ENCODE peak calls at places on chromosomes 5 and 9, in four cellular contexts. S is H54, C is K562, P is A549. T is an unnamed sample.

GRCh38 chr5:50969207-50970145 is 303.0 kb downstream of the PARP8 start:
- DNase-seq in P (no peak), S (no peak), C (no peak), T (no peak)

GRCh38 chr9:530681-531080 is 310.8 kb upstream of the DMRT1 start:
- DNase-seq in C (no peak), S (no peak), P (no peak), T (no peak)

GRCh38 chr5:132475939-132476852 is 14.4 kb downstream of the IRF1 start:
- DNase-seq in C (no peak), P (no peak), S (no peak), T (no peak)

GRCh38 chr9:136939431-136939995 is 5.0 kb downstream of the FBXW5 start:
- DNase-seq in C (no peak), P (no peak), S (no peak), T (no peak)

GRCh38 chr5:160230686-160231527 is 1.6 kb downstream of the FABP6 start:
- DNase-seq in C (no peak), S (peak), P (no peak), T (no peak)

GRCh38 chr9:76658510-76659231 is 105.6 kb upstream of the PCA3 start:
- DNase-seq in P (peak), C (peak), S (no peak), T (peak)

GRCh38 chr5:133142782-133143181 is 91.0 kb downstream of the HSPA4 start:
- DNase-seq in S (no peak), P (no peak), C (no peak), T (no peak)

GRCh38 chr5:122126711-122127385 is 2.5 kb upstream of the ZNF474 start:
- DNase-seq in P (no peak), S (no peak), C (peak), T (no peak)

GRCh38 chr5:169767938-169768337 is 130.9 kb downstream of the DOCK2 start:
- DNase-seq in S (no peak), C (peak), P (no peak), T (peak)

GRCh38 chr9:114003756-114004155 is 74.3 kb downstream of the AMBP start:
- DNase-seq in S (no peak), C (no peak), P (no peak), T (no peak)

GRCh38 chr5:144139586-144139985 is 30.9 kb downstream of the YIPF5 start:
- DNase-seq in P (no peak), C (no peak), S (no peak), T (no peak)

GRCh38 chr5:32283539-32284377 is 29.0 kb downstream of the MTMR12 start:
- DNase-seq in C (no peak), S (peak), P (no peak), T (peak)

GRCh38 chr5:61805101-61805500 is 473.0 kb downstream of the ZSWIM6 start:
- DNase-seq in S (peak), P (peak), C (no peak), T (no peak)

DNA sequence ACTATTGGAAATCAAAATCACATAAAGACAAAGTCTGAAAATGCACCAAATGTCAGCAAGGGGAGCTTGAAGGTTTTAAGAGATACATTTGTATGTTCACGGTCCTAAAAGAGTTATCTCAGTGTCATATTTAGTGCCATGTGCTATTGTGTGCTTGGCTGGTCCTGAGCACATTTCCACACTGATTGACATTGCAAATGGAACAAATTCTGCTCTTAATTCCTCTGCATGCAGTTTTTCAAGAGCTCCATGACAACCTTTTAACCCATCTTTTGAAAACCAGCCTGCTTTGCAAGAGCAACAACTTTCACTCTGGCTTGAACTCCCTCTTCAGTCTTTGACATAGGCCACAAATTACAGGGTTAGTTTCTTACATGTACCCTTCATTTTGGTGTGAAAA is 175.4 kb upstream of the ACTBL2 start:
- DNase-seq in P (no peak), S (no peak), C (no peak), T (no peak)
- TF ChIP-seq POLR2A in P (no peak), S (no peak), C (no peak), T (no peak)

GRCh38 chr9:77811832-77812231 is 163.7 kb upstream of the GNA14 start:
- DNase-seq in P (no peak), C (no peak), S (no peak), T (no peak)
- TF ChIP-seq POLR2A in P (no peak), C (no peak), S (no peak), T (no peak)

DNA sequence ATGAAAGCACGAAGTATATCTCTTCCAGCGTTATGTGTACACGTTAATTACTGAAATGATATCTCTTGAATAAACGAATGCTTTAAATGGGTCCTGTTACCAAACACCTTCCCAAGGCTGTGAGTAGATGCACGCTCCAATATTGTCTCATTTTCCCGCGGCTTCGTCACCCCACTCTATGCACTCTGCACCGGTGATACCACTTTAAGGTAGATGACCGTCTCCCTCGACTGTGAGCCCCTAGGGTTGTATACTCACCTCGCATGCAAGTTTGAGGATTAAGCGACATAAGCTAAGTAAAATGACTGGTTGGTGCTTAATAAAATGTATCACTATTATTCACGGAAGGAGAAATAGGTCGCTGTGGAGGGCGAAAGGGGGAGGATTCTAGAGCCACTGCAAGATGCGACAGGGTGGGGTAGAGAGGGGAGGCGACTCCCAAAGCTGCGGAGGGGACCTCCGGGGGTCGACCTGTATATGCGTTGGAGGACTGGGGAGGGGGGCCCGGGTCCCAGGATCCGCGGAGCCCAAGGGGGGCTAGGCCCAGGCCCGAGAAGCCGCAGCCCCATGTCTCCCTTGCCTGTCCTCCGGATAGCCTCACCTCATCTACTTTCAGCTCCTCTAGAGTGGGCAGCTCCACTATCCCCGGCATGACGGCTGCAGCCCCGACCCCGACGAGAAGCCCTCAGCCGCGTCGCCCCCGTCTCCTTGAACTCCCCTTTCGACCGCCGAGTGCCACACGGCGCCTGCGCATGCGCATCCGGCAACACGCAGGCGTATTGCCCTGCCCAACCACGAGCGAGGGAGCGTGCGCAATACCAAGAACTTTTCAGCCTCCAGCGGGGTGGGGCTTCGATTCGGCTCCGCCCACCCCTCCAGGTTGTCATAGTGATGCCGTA is at the start of the genes MORN5 and NDUFA8:
- DNase-seq in P (peak), C (peak), S (peak), T (peak)
- TF ChIP-seq POLR2A in P (peak), C (peak), S (peak), T (peak)

GRCh38 chr5:112976432-112977309 is at the start of gene DCP2:
- DNase-seq in P (peak), C (peak), S (peak), T (peak)
- TF ChIP-seq POLR2A in P (peak), C (peak), S (peak), T (peak)

GRCh38 chr5:79617539-79617938 is 5.3 kb downstream of the TENT2 start:
- DNase-seq in P (no peak), C (no peak), S (no peak), T (peak)
- TF ChIP-seq POLR2A in P (no peak), C (no peak), S (no peak), T (no peak)

DNA sequence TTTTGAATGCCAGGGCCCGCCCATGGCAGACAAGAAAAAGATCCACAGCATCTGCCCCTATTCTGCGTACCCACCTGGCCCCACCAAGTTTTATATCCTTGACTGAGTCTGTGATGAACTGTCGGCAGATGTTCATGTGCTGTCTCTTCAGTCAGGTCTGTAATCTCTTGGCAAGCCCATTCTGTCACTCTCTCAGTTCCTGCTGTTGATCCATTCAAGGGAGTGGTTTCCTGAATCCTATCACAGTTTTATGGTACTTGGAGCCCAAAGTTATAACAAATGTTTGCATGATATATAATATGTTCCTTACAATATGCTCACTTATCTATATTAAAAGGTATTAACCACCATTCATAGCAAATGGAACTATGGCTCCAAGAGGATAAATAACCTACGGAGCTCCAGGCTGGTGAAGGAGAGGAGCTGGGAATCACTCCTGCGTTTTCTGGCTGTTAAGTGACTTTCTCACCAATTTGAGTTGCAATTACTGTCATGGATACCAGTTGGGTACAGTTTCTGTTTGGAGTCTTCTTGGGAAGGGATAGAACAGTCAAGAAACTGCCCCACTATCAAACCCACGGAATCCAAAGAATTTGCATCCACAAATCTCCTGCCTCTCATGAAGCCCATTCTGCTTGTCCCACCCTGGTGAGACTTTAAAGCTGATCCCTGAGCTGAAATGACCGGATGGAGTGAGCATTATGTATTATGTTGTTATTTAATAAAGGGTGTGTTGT is 103.4 kb upstream of the SPRY4 start:
- DNase-seq in C (no peak), P (no peak), S (no peak), T (no peak)
- TF ChIP-seq POLR2A in C (no peak), P (no peak), S (no peak), T (no peak)

DNA sequence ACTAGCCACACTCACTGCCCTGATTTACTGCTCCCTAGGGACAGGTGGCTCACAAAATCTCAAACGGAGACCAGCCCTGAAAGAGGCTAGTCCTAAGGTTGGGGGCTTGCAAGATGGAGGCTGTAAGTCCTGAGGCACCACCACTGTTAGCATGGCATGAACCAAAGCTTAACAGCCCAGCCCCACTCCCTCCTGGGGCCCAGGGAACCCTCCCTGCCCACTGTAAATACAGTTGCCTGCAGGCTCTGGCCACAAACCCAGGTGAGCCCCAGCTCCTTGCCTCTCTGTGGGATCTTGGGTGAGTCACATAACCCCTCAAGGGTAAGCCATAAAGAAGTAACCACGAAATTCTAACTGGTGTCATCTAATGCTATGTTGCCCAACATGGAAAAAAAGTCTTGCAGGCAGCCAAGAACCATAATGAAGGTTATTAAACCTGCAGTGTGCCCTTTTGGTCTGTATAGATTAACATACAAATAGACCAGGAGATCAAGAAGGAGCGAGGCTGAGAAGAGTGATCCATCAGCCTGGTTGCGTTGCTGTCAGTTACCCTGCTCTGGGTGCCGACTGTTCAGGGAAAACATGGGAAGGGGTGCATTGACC is 1.7 kb upstream of the POMT1 start:
- DNase-seq in S (no peak), P (no peak), C (peak), T (no peak)
- TF ChIP-seq POLR2A in S (no peak), P (no peak), C (no peak), T (no peak)

GRCh38 chr5:142199388-142199787 is 90.8 kb downstream of the NDFIP1 start:
- DNase-seq in S (no peak), P (no peak), C (no peak), T (no peak)

GRCh38 chr5:142200387-142200786 is 91.8 kb downstream of the NDFIP1 start:
- DNase-seq in P (no peak), C (no peak), S (no peak), T (no peak)

GRCh38 chr5:142204219-142204618 is 95.6 kb downstream of the NDFIP1 start:
- DNase-seq in S (no peak), P (no peak), C (no peak), T (no peak)

GRCh38 chr5:142201471-142201887 is 92.9 kb downstream of the NDFIP1 start:
- DNase-seq in S (peak), C (no peak), P (no peak), T (no peak)

DNA sequence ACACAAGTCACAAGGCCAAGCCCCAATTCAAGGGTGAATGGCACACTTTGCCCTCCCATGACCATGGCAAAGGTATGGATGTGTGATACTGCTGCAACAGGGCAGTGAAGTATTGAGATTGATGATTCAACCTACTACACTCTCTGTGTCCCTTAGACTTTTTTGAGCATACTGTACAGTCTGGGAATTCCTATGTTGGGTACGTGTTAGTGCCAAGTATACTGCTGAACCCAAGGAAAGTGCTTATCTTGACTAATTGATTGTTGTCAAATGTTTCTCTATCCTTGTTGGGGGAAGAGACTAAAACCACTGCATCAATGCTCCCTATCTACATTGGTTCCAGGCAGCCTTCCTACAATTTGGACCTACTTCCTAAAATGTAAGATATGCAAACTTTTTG is 93.7 kb downstream of the NDFIP1 start:
- DNase-seq in C (no peak), S (peak), P (no peak), T (no peak)
- TF ChIP-seq POLR2A in C (no peak), S (no peak), P (no peak), T (no peak)

T was measured in erythroblast.